ENCODE peak calls at places on chromosome 14, in five cellular contexts. O is RWPE1, R is transverse colon, Q is fibroblast of pulmonary artery, B is kidney epithelial cell. M is an unnamed sample.

GRCh38 chr14:74085047-74085637 is 386 bp downstream of the LIN52 start:
- DNase-seq in O (peak), R (no peak), Q (peak), B (no peak), M (no peak)

GRCh38 chr14:20652996-20653975 is 11.8 kb upstream of the OR6S1 start:
- DNase-seq in O (peak), R (no peak), Q (peak), B (no peak), M (peak)

GRCh38 chr14:90976076-90976475 is 84.4 kb downstream of the RPS6KA5 start:
- DNase-seq in O (no peak), R (peak), Q (no peak), B (no peak), M (no peak)

GRCh38 chr14:51873221-51873893 is 12.9 kb downstream of the GNG2 start:
- DNase-seq in O (peak), R (no peak), Q (peak), B (peak), M (peak)

GRCh38 chr14:77119852-77120251 is 21.7 kb downstream of the ZDHHC22 start:
- DNase-seq in O (no peak), R (no peak), Q (no peak), B (no peak), M (no peak)

GRCh38 chr14:84535491-84535890 is 994.5 kb upstream of the FLRT2 start:
- DNase-seq in O (no peak), R (no peak), Q (peak), B (no peak), M (no peak)

GRCh38 chr14:97185186-97185585 is 388.0 kb downstream of the VRK1 start:
- DNase-seq in O (peak), R (no peak), Q (no peak), B (no peak), M (no peak)

GRCh38 chr14:68843471-68844209 is 50.8 kb upstream of the ZFP36L1 start:
- DNase-seq in O (peak), R (peak), Q (peak), B (no peak), M (peak)

GRCh38 chr14:68610251-68610793 is 182.5 kb downstream of the ZFP36L1 start:
- DNase-seq in O (no peak), R (no peak), Q (no peak), B (no peak), M (no peak)

GRCh38 chr14:37559386-37559785 is 35.7 kb downstream of the FOXA1 start:
- DNase-seq in O (no peak), R (no peak), Q (peak), B (no peak), M (no peak)

GRCh38 chr14:56840221-56840620 is 29.9 kb upstream of the OTX2 start:
- DNase-seq in O (no peak), R (no peak), Q (no peak), B (no peak), M (no peak)
- TF ChIP-seq CTCF in O (no peak), R (no peak), Q (no peak), B (no peak), M (no peak)

GRCh38 chr14:30874120-30874998 is at the start of gene COCH:
- DNase-seq in O (no peak), R (peak), Q (no peak), B (no peak), M (peak)
- TF ChIP-seq CTCF in O (no peak), R (peak), Q (no peak), B (no peak), M (peak)

GRCh38 chr14:100540141-100540925 is 46.9 kb downstream of the BEGAIN start:
- DNase-seq in O (no peak), R (no peak), Q (no peak), B (no peak), M (peak)
- TF ChIP-seq CTCF in O (peak), R (no peak), Q (peak), B (peak), M (no peak)

GRCh38 chr14:63180017-63180416 is 24.2 kb upstream of the RHOJ start:
- DNase-seq in O (no peak), R (no peak), Q (peak), B (no peak), M (no peak)

GRCh38 chr14:63175531-63175930 is 28.7 kb upstream of the RHOJ start:
- DNase-seq in O (no peak), R (no peak), Q (no peak), B (no peak), M (no peak)

GRCh38 chr14:63179383-63179782 is 24.9 kb upstream of the RHOJ start:
- DNase-seq in O (no peak), R (no peak), Q (no peak), B (no peak), M (no peak)

GRCh38 chr14:63178912-63179311 is 25.3 kb upstream of the RHOJ start:
- DNase-seq in O (peak), R (no peak), Q (peak), B (peak), M (no peak)

GRCh38 chr14:63174760-63175191 is 29.5 kb upstream of the RHOJ start:
- DNase-seq in O (peak), R (no peak), Q (peak), B (peak), M (peak)
- TF ChIP-seq CTCF in O (peak), R (peak), Q (peak), B (peak), M (peak)

DNA sequence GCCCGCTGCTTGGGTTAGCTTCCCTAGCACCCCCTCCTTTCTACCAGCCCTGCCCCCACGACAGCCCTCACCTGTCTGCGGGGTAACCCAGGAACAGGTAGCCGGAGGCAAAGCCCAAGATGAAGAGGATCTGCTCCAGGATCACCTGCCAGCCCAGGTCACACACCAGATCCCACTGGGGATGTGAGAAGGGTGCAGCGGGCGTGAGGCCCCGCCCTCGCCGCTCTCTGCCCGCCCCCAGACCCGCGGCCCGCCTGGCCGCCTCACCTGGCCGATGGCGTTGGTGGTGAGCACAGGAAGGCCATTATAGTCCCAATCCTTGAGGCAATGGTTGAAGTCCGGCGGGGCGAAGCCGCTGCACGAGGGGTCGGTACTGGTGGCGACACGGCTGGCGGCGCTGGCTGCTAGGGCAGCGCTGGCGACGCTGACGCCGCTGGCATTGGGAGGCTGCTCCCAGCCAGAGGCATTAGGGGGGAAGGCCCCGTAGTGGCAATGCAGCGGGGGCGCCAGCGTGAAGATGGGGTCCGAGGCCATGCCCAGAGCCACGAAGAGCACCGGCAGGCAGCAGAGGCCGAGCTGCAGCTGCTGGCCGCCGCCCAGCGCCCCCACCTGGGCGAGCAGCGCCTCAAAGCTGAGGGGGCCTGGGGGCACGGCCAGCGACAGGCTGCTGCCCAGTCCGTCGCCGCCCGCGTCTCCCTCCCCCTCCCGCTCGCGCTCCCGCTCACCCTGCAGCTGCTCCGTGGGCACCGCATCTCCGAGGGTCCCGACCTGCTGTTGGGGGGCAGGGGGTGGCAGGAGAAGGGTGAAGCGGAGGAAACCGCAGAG is 794 bp downstream of the SLC22A17 start:
- DNase-seq in O (no peak), R (no peak), Q (no peak), B (no peak), M (no peak)
- TF ChIP-seq CTCF in O (peak), R (no peak), Q (no peak), B (no peak), M (no peak)

DNA sequence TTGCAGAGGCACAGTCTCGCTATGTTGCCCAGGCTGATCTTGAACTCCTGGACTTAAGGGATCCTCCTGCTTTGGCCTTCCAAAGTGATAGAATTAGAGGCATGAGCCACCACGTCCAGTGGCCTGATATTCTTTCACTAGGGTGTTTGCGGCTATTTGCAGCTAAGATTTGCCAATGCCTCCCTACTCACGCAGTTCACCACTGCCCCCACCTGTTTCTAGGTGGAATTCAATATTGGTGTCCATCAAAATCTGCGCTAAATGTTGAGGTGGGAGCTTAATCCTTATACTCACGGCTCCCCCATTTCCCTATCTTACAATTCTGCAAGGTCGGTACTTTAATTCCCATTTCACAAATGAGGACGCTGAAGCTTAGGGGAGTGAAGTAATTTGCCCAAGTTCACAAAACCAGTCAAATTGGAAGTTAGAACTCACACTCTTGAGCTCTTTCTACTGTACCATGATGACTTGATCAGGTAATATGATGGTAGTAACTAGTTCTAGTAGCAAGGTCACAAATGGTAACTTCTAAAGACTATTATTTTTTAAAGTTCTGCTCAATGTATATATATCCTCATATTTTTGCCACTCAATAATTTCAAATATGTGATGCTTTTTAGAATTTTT is 22.1 kb upstream of the LRRC9 start:
- DNase-seq in O (peak), R (peak), Q (peak), B (no peak), M (peak)
- TF ChIP-seq CTCF in O (peak), R (peak), Q (peak), B (peak), M (peak)

GRCh38 chr14:75981426-75981825 is 369 bp downstream of the TGFB3 start:
- DNase-seq in O (no peak), R (peak), Q (no peak), B (no peak), M (no peak)

GRCh38 chr14:75978249-75978731 is 3.5 kb downstream of the TGFB3 start:
- DNase-seq in O (no peak), R (peak), Q (no peak), B (no peak), M (no peak)

GRCh38 chr14:75980856-75981255 is 939 bp downstream of the TGFB3 start:
- DNase-seq in O (no peak), R (no peak), Q (no peak), B (no peak), M (no peak)

GRCh38 chr14:75979071-75979571 is 2.7 kb downstream of the TGFB3 start:
- DNase-seq in O (peak), R (peak), Q (peak), B (no peak), M (peak)

DNA sequence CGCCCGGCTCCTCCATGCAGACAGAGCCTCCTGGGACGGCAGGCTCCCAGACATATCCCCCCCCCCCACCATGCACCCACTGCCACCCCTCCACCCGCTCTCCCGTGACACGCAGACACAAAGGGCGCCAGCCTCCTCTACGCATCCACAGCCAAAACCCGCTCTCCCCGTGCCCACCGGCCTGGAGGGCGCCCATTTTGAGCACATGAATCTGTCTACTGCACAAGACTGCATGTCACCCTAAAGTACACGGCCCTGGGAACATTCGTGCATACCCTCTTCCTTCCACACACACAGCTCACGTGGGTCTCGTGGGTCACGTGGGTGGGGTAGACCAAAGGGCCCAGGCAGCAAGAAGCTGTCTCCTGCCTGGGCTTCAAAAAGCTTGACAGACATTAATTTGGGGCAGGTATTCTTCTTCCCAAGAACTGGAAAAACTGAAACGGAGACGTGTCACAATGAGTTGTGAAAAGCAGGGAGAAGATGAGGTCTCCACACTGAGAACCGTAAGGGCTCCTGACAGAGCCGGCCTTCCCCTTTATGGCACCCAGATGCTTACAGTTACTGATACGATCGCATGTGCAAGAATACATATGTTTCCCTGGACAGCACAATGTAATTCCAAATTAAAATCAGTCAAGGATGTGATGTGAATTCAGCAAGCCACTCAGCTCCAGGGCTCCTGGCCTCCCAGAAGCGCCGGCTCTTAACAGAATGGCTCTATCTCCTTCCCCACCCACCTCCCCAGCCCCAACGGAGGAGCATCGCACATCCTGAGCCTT is 2.0 kb downstream of the TGFB3 start:
- DNase-seq in O (no peak), R (peak), Q (no peak), B (no peak), M (no peak)
- TF ChIP-seq CTCF in O (no peak), R (no peak), Q (no peak), B (no peak), M (no peak)

GRCh38 chr14:46344327-46344937 is 307.1 kb downstream of the RPL10L start:
- DNase-seq in O (peak), R (no peak), Q (peak), B (no peak), M (peak)
- TF ChIP-seq CTCF in O (peak), R (peak), Q (peak), B (peak), M (peak)

GRCh38 chr14:22002860-22003284 is 329.3 kb upstream of the OR4E1 start:
- DNase-seq in O (no peak), R (peak), Q (no peak), B (no peak), M (peak)
- TF ChIP-seq CTCF in O (peak), R (no peak), Q (no peak), B (peak), M (no peak)

DNA sequence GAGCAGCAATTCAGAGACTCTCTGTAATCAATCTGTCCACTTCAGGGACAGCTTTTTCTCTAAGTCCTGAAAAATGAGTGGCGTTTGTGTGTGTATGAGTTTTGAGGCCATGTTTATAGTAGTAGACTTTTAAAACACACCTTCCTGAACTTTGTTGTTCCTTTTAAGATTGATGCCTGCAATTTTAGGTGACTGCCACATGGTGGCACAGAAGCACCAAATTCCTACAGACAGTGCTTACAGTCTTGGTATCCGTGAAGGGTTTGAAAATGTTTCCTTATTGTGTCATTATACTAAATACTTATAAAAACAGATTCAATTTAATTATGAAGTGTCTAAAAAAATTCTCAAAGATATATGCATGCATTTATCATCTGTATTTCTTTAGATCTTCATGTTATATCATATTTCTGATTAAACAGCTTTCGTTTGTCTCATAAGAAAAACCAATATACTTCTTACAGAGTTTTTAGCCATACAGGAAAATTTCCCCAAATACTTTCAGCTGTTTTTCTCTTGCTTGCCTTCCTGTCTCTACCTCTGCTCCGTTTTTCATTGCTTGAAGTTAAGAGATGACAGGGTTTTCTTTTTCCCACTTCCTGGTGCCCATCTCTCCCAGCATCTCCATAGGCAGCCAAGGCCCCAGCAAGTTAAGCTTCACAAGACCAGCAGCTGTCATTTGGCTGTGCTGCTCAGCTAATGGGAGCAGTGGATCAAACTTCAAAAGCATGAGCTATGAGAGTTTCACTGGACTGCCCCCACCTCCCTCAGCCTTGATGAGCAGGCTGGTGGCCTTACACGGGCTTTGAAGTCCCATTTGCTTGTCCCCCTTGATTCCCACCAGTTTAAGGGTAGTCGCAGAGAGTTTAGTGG is 259.6 kb downstream of the AKAP6 start:
- DNase-seq in O (no peak), R (no peak), Q (peak), B (no peak), M (peak)
- TF ChIP-seq CTCF in O (peak), R (peak), Q (peak), B (peak), M (peak)

M was measured in Calu3.